ENCODE peak calls at places on chromosome 21, in six cellular contexts. I, N, Z, L, P and R are unnamed samples.

GRCh38 chr21:41725421-41726021 is 41.3 kb downstream of the RIPK4 start:
- ATAC-seq in I (peak), N (no peak), Z (peak), L (no peak), P (no peak), R (no peak)

GRCh38 chr21:25385912-25386474 is 221.3 kb downstream of the MRPL39 start:
- ATAC-seq in I (no peak), N (peak), Z (peak), L (peak), P (peak), R (no peak)

GRCh38 chr21:43956667-43957030 is 55.5 kb upstream of the TRAPPC10 start:
- ATAC-seq in I (no peak), N (no peak), Z (no peak), L (no peak), P (peak), R (no peak)

GRCh38 chr21:46667191-46667734 is 31.8 kb downstream of the PRMT2 start:
- ATAC-seq in I (no peak), N (peak), Z (no peak), L (peak), P (peak), R (no peak)

GRCh38 chr21:40976198-40977114 is 129.5 kb upstream of the DSCAM start:
- ATAC-seq in I (no peak), N (no peak), Z (no peak), L (no peak), P (no peak), R (no peak)

GRCh38 chr21:45010860-45011259 is 63.5 kb upstream of the ADARB1 start:
- ATAC-seq in I (no peak), N (no peak), Z (no peak), L (no peak), P (no peak), R (no peak)

GRCh38 chr21:45169001-45169400 is 94.6 kb downstream of the ADARB1 start:
- ATAC-seq in I (no peak), N (no peak), Z (peak), L (no peak), P (no peak), R (no peak)

GRCh38 chr21:17548262-17548661 is 35.4 kb downstream of the CXADR start:
- ATAC-seq in I (no peak), N (no peak), Z (no peak), L (no peak), P (no peak), R (no peak)

GRCh38 chr21:30615199-30615598 is 1.0 kb upstream of the KRTAP20-1 start:
- ATAC-seq in I (no peak), N (no peak), Z (no peak), L (peak), P (no peak), R (no peak)

GRCh38 chr21:42059721-42060120 is 11.4 kb upstream of the UMODL1 start:
- ATAC-seq in I (no peak), N (no peak), Z (no peak), L (no peak), P (no peak), R (no peak)

GRCh38 chr21:26072891-26073615 is 97.5 kb downstream of the APP start:
- ATAC-seq in I (no peak), N (no peak), Z (no peak), L (no peak), P (no peak), R (no peak)

GRCh38 chr21:42395910-42396625 is at the start of gene TMPRSS3:
- ATAC-seq in I (peak), N (no peak), Z (no peak), L (no peak), P (no peak), R (no peak)

GRCh38 chr21:28952686-28953085 is 40.0 kb downstream of the LTN1 start:
- ATAC-seq in I (no peak), N (no peak), Z (no peak), L (no peak), P (peak), R (no peak)

GRCh38 chr21:25421327-25422028 is 185.8 kb downstream of the MRPL39 start:
- ATAC-seq in I (no peak), N (no peak), Z (no peak), L (peak), P (no peak), R (no peak)

GRCh38 chr21:45110873-45111624 is 36.7 kb downstream of the ADARB1 start:
- ATAC-seq in I (no peak), N (no peak), Z (peak), L (peak), P (no peak), R (no peak)

GRCh38 chr21:17823846-17824245 is 4.7 kb upstream of the C21orf91 start:
- ATAC-seq in I (no peak), N (no peak), Z (peak), L (no peak), P (no peak), R (no peak)

GRCh38 chr21:19913995-19914394 is 1084.2 kb upstream of the NCAM2 start:
- ATAC-seq in I (no peak), N (no peak), Z (no peak), L (no peak), P (no peak), R (no peak)

DNA sequence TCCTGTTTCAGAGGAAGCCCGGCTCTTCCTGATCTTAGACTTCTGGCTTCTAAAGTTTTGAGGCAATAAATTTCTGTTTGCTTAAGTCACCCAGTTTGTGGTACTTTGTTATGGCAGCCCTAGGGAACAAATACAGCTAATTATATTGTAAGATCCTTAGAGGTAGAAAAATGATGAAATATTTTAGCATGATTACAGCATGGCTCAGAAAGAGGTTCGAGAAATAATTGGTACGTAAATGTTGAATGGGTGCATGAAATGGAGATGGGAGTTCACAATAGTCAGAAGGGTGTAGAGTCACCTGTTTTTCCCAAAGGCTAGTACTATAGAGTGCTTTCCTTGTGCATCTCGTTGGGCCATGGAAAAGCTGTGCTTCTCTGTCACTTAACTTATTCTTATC is 123.5 kb downstream of the RUNX1 start:
- ATAC-seq in I (no peak), N (no peak), Z (no peak), L (no peak), P (no peak), R (no peak)
- H3K27ac ChIP-seq in I (no peak), N (no peak), Z (no peak), L (no peak), P (no peak), R (no peak)

GRCh38 chr21:33917421-33917820 is 1.8 kb upstream of the ATP5PO start:
- ATAC-seq in I (no peak), N (no peak), Z (no peak), L (no peak), P (no peak), R (no peak)

GRCh38 chr21:33916200-33916567 is 580 bp upstream of the ATP5PO start:
- ATAC-seq in I (no peak), N (peak), Z (peak), L (peak), P (no peak), R (no peak)

GRCh38 chr21:33909756-33910155 is 5.8 kb downstream of the ATP5PO start:
- ATAC-seq in I (no peak), N (no peak), Z (no peak), L (no peak), P (no peak), R (no peak)

GRCh38 chr21:33915368-33916199 is at the start of gene ATP5PO:
- ATAC-seq in I (peak), N (peak), Z (peak), L (peak), P (peak), R (peak)

GRCh38 chr21:33914188-33914587 is 1.4 kb downstream of the ATP5PO start:
- ATAC-seq in I (no peak), N (no peak), Z (no peak), L (peak), P (no peak), R (no peak)
- TF ChIP-seq POLR2AphosphoS5 in I (no peak), N (no peak), Z (no peak), L (no peak), P (no peak), R (no peak)

DNA sequence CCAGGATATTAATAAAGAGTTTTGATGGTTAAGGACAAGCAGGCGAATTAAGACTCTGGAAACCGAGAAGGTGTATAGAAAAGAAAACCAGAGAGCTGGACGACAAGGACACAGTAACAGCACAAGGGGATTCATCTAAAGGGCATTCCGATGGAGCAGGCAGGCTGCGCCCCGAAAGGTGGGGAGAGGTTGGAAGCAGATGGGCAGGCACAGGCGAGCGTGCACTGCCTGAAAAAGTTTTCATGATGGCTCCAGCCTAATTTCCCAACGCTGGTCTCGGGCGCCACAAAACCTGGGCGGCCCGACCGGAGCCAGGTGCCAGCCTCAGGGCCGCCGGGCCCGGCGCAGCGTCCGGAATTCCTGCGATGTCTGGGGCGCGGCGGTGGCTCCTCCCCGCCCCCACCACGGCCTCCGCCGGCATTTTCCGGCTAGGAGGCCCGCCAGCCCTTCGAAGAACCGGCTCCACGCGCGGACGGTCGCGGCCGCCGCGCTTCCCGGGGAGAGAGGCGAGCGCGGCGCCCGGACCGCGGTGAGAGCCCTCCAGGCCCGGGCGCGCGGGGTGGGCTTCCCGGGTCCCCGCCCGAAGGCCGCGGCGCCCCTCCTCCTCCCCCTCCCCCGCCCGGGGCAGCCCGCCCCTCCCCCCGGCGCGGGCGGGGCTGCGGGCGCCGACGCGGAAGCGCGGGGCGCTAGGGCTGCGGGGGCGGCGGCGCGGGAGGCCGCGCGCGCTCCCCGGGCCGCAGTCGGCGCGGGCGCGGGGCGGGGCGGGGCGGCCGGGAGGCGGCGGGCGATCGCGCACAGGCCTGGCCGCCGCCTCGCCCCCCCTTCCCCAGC is 701 bp upstream of the DYRK1A start:
- ATAC-seq in I (peak), N (peak), Z (peak), L (peak), P (peak), R (peak)
- TF ChIP-seq POLR2A in I (peak), N (no peak), Z (peak), L (peak), P (peak), R (peak)

GRCh38 chr21:34336245-34336644 is 27.6 kb upstream of the KCNE2 start:
- ATAC-seq in I (no peak), N (no peak), Z (no peak), L (no peak), P (no peak), R (no peak)
- H3K27ac ChIP-seq in I (no peak), N (no peak), Z (no peak), L (no peak), P (no peak), R (no peak)

GRCh38 chr21:14215971-14216621 is at the start of gene RBM11:
- ATAC-seq in I (peak), N (peak), Z (peak), L (peak), P (no peak), R (peak)
- TF ChIP-seq POLR2AphosphoS5 in I (no peak), N (no peak), Z (no peak), L (no peak), P (no peak), R (no peak)

GRCh38 chr21:34519013-34519412 is 7.0 kb upstream of the KCNE1 start:
- ATAC-seq in I (no peak), N (no peak), Z (no peak), L (no peak), P (no peak), R (no peak)

GRCh38 chr21:34514576-34515135 is 2.6 kb upstream of the KCNE1 start:
- ATAC-seq in I (no peak), N (no peak), Z (no peak), L (no peak), P (no peak), R (no peak)

GRCh38 chr21:34519694-34520093 is 7.7 kb upstream of the KCNE1 start:
- ATAC-seq in I (no peak), N (no peak), Z (no peak), L (no peak), P (no peak), R (no peak)

GRCh38 chr21:34517039-34517438 is 5.0 kb upstream of the KCNE1 start:
- ATAC-seq in I (no peak), N (no peak), Z (no peak), L (no peak), P (no peak), R (no peak)

DNA sequence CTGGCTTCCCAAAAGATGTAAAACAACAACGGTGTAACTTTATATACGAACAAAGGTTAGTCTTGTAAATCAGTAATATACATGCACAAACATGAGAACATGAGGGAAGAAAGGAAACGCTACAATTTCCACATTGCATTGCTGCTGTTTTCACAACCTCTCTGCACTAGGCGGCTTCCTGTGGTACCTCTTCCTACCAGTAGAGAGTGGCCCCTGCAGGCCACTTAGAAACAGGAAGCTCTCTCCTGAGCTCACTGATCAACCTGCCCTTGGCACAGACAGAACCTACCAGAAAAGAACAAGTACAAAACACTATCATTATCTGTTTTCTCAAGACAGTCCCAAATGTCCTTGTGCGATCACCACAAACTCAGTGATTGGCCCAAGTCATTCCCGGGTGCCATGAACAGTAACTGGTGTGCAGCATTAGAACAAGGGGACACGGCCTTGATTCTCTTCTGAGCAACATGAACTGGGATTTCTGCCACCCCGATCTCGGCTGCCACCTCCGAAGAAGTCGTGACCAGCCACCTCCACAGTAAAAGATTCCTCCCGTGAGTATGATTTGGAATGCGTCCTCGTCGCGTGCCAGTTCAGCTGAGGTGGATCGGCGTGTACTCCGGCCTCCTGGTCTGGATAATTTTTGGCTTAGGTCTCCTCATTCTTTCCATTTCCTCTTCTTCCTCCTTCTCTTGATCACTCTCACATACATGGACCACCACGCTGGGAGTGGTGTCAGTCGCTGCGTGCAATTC is 5.7 kb upstream of the KCNE1 start:
- ATAC-seq in I (peak), N (peak), Z (peak), L (peak), P (peak), R (no peak)
- TF ChIP-seq POLR2A in I (no peak), N (no peak), Z (no peak), L (no peak), P (no peak), R (no peak)

DNA sequence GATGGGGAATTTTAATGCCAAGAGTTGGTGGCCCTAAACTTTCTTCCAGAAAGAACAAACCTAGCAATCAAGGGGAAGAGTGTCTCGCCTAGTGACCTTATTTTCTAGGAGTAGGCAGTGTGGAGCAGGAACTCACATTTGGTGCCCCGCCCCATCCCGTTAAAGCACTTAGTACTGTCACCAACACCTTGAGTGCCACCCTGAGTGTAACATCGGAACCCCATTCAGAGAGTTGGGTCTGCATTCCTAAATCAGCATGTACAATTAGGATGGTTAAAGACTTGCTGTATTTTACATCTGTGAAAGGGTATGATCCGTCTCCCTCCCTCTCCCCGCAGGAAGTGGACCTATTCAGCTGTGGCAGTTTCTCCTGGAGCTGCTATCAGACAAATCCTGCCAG is 15.5 kb downstream of the ETS2 start:
- ATAC-seq in I (no peak), N (no peak), Z (no peak), L (no peak), P (no peak), R (no peak)
- H3K27ac ChIP-seq in I (peak), N (peak), Z (no peak), L (no peak), P (no peak), R (peak)